ENCODE peak calls at places on chromosomes 16 and 17, in four cellular contexts. One of them, this sample, is unnamed.

GRCh38 chr17:75069783-75070182 is 18.0 kb upstream of the SLC16A5 start:
- DNase-seq in fibroblast of lung: no peak
- DNase-seq in K562: no peak
- DNase-seq in osteoblast: peak
- DNase-seq in this sample: no peak

GRCh38 chr17:57534863-57535651 is 210.0 kb downstream of the CCDC182 start:
- DNase-seq in osteoblast: peak
- DNase-seq in K562: peak
- DNase-seq in fibroblast of lung: no peak
- DNase-seq in this sample: no peak

GRCh38 chr17:17890773-17891759 is 54.3 kb upstream of the SREBF1 start:
- DNase-seq in osteoblast: peak
- DNase-seq in fibroblast of lung: peak
- DNase-seq in K562: peak
- DNase-seq in this sample: peak

GRCh38 chr16:27286446-27286845 is 17.9 kb upstream of the NSMCE1 start:
- DNase-seq in K562: no peak
- DNase-seq in fibroblast of lung: peak
- DNase-seq in osteoblast: peak
- DNase-seq in this sample: no peak

GRCh38 chr17:16880121-16880842 is 91.6 kb downstream of the TNFRSF13B start:
- DNase-seq in osteoblast: no peak
- DNase-seq in K562: no peak
- DNase-seq in fibroblast of lung: no peak
- DNase-seq in this sample: peak

GRCh38 chr16:25107466-25107792 is 4.1 kb upstream of the LCMT1 start:
- DNase-seq in K562: no peak
- DNase-seq in fibroblast of lung: no peak
- DNase-seq in osteoblast: no peak
- DNase-seq in this sample: no peak

GRCh38 chr17:78774956-78775571 is 7.0 kb downstream of the CYTH1 start:
- DNase-seq in osteoblast: no peak
- DNase-seq in K562: no peak
- DNase-seq in fibroblast of lung: no peak
- DNase-seq in this sample: no peak

GRCh38 chr17:13016881-13017622 is 775 bp downstream of the ELAC2 start:
- DNase-seq in K562: no peak
- DNase-seq in osteoblast: peak
- DNase-seq in fibroblast of lung: peak
- DNase-seq in this sample: peak

GRCh38 chr16:71826533-71827017 is 17.9 kb upstream of the AP1G1 start:
- DNase-seq in K562: peak
- DNase-seq in fibroblast of lung: no peak
- DNase-seq in osteoblast: no peak
- DNase-seq in this sample: no peak

GRCh38 chr17:43713494-43714162 is 45.0 kb downstream of the SOST start:
- DNase-seq in osteoblast: peak
- DNase-seq in fibroblast of lung: peak
- DNase-seq in K562: no peak
- DNase-seq in this sample: peak

GRCh38 chr16:68289202-68289601 is 21.5 kb downstream of the SLC7A6OS start:
- DNase-seq in K562: no peak
- DNase-seq in osteoblast: no peak
- DNase-seq in fibroblast of lung: no peak
- DNase-seq in this sample: no peak
- H3K4me2 ChIP-seq in K562: no peak
- H3K4me2 ChIP-seq in osteoblast: no peak
- H3K4me2 ChIP-seq in fibroblast of lung: no peak
- H3K4me2 ChIP-seq in this sample: no peak

GRCh38 chr17:1779571-1780074 is 17.8 kb downstream of the SERPINF1 start:
- DNase-seq in osteoblast: peak
- DNase-seq in K562: no peak
- DNase-seq in fibroblast of lung: peak
- DNase-seq in this sample: no peak
- H3K4me2 ChIP-seq in osteoblast: peak
- H3K4me2 ChIP-seq in K562: no peak
- H3K4me2 ChIP-seq in fibroblast of lung: peak
- H3K4me2 ChIP-seq in this sample: no peak

GRCh38 chr16:12760819-12761611 is 42.7 kb downstream of the CPPED1 start:
- DNase-seq in fibroblast of lung: no peak
- DNase-seq in K562: no peak
- DNase-seq in osteoblast: no peak
- DNase-seq in this sample: no peak
- H3K4me2 ChIP-seq in fibroblast of lung: no peak
- H3K4me2 ChIP-seq in K562: no peak
- H3K4me2 ChIP-seq in osteoblast: no peak
- H3K4me2 ChIP-seq in this sample: no peak

DNA sequence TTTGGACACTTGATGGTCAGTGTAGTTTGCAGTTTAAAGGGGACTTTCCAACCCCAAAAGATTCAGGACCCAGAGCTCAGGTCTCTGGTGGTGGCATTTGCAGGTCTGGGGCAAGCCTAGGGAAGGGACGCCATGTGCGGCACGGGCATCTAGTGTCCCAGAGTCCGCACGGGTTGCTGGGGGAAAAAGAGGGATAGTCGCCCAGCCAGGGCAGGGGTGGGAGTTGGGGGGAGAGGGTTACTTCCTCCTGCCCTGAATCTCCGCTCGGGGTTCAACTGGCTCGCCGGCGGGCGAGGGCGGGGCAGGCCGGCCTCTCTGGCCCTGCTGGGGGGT is 239 bp upstream of the CA7 start:
- DNase-seq in K562: no peak
- DNase-seq in osteoblast: peak
- DNase-seq in fibroblast of lung: no peak
- DNase-seq in this sample: peak
- H3K4me2 ChIP-seq in K562: no peak
- H3K4me2 ChIP-seq in osteoblast: peak
- H3K4me2 ChIP-seq in fibroblast of lung: no peak
- H3K4me2 ChIP-seq in this sample: peak

GRCh38 chr17:41882756-41883155 is 17.5 kb upstream of the KLHL11 start:
- DNase-seq in osteoblast: no peak
- DNase-seq in fibroblast of lung: no peak
- DNase-seq in K562: no peak
- DNase-seq in this sample: no peak
- H3K4me2 ChIP-seq in osteoblast: no peak
- H3K4me2 ChIP-seq in fibroblast of lung: no peak
- H3K4me2 ChIP-seq in K562: no peak
- H3K4me2 ChIP-seq in this sample: no peak

GRCh38 chr17:50265690-50266306 is 8.5 kb upstream of the TMEM92 start:
- DNase-seq in fibroblast of lung: no peak
- DNase-seq in osteoblast: peak
- DNase-seq in K562: peak
- DNase-seq in this sample: peak

GRCh38 chr17:50265212-50265611 is 9.1 kb upstream of the TMEM92 start:
- DNase-seq in osteoblast: peak
- DNase-seq in K562: no peak
- DNase-seq in fibroblast of lung: no peak
- DNase-seq in this sample: no peak

GRCh38 chr17:50266384-50267073 is 7.7 kb upstream of the TMEM92 start:
- DNase-seq in K562: peak
- DNase-seq in fibroblast of lung: peak
- DNase-seq in osteoblast: peak
- DNase-seq in this sample: peak

GRCh38 chr17:50263293-50264262 is 10.7 kb upstream of the TMEM92 start:
- DNase-seq in fibroblast of lung: no peak
- DNase-seq in K562: peak
- DNase-seq in osteoblast: peak
- DNase-seq in this sample: peak

DNA sequence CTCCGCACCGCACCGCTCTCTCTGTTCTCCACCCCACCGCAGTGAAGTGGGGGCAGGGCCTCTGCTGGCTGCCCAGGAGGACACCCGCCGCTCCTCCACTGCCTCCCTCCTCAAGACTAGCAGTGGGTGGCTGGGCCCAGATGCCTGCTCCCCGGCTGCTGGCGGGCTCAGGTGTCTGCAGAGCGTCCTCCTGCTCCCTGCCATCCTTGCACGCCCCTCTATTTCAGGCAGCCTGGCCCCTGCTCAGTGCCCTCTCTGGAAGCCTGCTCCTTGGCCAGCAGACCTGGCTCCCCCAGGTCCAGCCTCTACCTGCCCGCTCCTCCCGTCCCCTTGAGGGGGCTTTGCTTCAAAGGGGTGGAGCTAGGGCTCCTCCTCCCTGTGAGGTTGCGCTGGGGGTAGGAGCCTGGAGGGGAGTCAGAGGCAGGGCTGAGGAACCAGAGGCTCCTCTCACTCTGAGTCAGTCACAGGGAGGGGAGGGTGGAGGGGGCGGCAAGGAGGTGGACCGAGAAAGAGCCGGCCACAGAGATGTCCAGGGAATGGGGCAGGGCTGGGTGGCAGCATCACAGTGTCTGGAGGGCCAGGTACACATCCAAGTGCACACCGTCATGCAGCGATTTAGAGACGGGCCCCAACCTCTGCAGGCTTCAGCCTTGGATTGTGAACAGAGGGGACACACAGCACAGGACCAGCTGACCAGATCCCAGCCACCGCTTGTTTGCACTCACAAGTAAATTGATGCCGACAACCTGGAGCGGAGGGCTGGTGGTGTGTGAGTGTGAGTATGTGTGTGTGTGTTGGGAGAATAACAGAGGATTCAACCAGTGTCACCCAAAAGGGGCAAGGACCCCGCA is 9.8 kb upstream of the TMEM92 start:
- DNase-seq in osteoblast: peak
- DNase-seq in fibroblast of lung: peak
- DNase-seq in K562: peak
- DNase-seq in this sample: peak
- H3K4me2 ChIP-seq in osteoblast: peak
- H3K4me2 ChIP-seq in fibroblast of lung: peak
- H3K4me2 ChIP-seq in K562: no peak
- H3K4me2 ChIP-seq in this sample: peak

GRCh38 chr16:3098459-3099394 is at the start of gene ZSCAN10:
- DNase-seq in osteoblast: no peak
- DNase-seq in fibroblast of lung: no peak
- DNase-seq in K562: no peak
- DNase-seq in this sample: peak

GRCh38 chr16:3099732-3100499 is 822 bp upstream of the ZSCAN10 start:
- DNase-seq in K562: peak
- DNase-seq in fibroblast of lung: peak
- DNase-seq in osteoblast: peak
- DNase-seq in this sample: peak

GRCh38 chr16:3101018-3101840 is 2.1 kb upstream of the ZSCAN10 start:
- DNase-seq in K562: peak
- DNase-seq in osteoblast: peak
- DNase-seq in fibroblast of lung: no peak
- DNase-seq in this sample: peak

GRCh38 chr16:3097266-3097665 is 1.8 kb downstream of the ZSCAN10 start:
- DNase-seq in osteoblast: no peak
- DNase-seq in fibroblast of lung: no peak
- DNase-seq in K562: no peak
- DNase-seq in this sample: no peak

GRCh38 chr16:3099395-3099731 is 269 bp upstream of the ZSCAN10 start:
- DNase-seq in fibroblast of lung: no peak
- DNase-seq in K562: no peak
- DNase-seq in osteoblast: no peak
- DNase-seq in this sample: no peak
- H3K4me2 ChIP-seq in fibroblast of lung: no peak
- H3K4me2 ChIP-seq in K562: peak
- H3K4me2 ChIP-seq in osteoblast: peak
- H3K4me2 ChIP-seq in this sample: peak

GRCh38 chr16:88977845-88978607 is 1.0 kb upstream of the CBFA2T3 start:
- DNase-seq in K562: no peak
- DNase-seq in fibroblast of lung: no peak
- DNase-seq in osteoblast: no peak
- DNase-seq in this sample: no peak

GRCh38 chr16:88974641-88975215 is 2.3 kb downstream of the CBFA2T3 start:
- DNase-seq in fibroblast of lung: no peak
- DNase-seq in K562: no peak
- DNase-seq in osteoblast: no peak
- DNase-seq in this sample: no peak

GRCh38 chr16:88975511-88976061 is 1.4 kb downstream of the CBFA2T3 start:
- DNase-seq in K562: no peak
- DNase-seq in fibroblast of lung: no peak
- DNase-seq in osteoblast: no peak
- DNase-seq in this sample: no peak

GRCh38 chr16:88977028-88977844 is at the start of gene CBFA2T3:
- DNase-seq in osteoblast: no peak
- DNase-seq in K562: peak
- DNase-seq in fibroblast of lung: no peak
- DNase-seq in this sample: no peak

GRCh38 chr16:88976359-88977027 is 514 bp downstream of the CBFA2T3 start:
- DNase-seq in K562: no peak
- DNase-seq in osteoblast: no peak
- DNase-seq in fibroblast of lung: no peak
- DNase-seq in this sample: no peak
- H3K4me2 ChIP-seq in K562: peak
- H3K4me2 ChIP-seq in osteoblast: no peak
- H3K4me2 ChIP-seq in fibroblast of lung: no peak
- H3K4me2 ChIP-seq in this sample: no peak

GRCh38 chr17:29100296-29100695 is 57.4 kb downstream of the PIPOX start:
- DNase-seq in osteoblast: no peak
- DNase-seq in fibroblast of lung: no peak
- DNase-seq in K562: no peak
- DNase-seq in this sample: no peak

GRCh38 chr17:29103341-29103740 is 60.4 kb downstream of the PIPOX start:
- DNase-seq in K562: no peak
- DNase-seq in fibroblast of lung: no peak
- DNase-seq in osteoblast: no peak
- DNase-seq in this sample: no peak

GRCh38 chr17:29099527-29099926 is 56.6 kb downstream of the PIPOX start:
- DNase-seq in K562: no peak
- DNase-seq in fibroblast of lung: no peak
- DNase-seq in osteoblast: no peak
- DNase-seq in this sample: no peak

GRCh38 chr17:29102741-29103181 is 59.8 kb downstream of the PIPOX start:
- DNase-seq in K562: no peak
- DNase-seq in fibroblast of lung: peak
- DNase-seq in osteoblast: no peak
- DNase-seq in this sample: no peak

GRCh38 chr17:29102046-29102445 is 59.1 kb downstream of the PIPOX start:
- DNase-seq in K562: no peak
- DNase-seq in osteoblast: no peak
- DNase-seq in fibroblast of lung: no peak
- DNase-seq in this sample: no peak
- H3K4me2 ChIP-seq in K562: no peak
- H3K4me2 ChIP-seq in osteoblast: no peak
- H3K4me2 ChIP-seq in fibroblast of lung: no peak
- H3K4me2 ChIP-seq in this sample: no peak

GRCh38 chr16:84279871-84280270 is 14.8 kb upstream of the WFDC1 start:
- DNase-seq in osteoblast: no peak
- DNase-seq in fibroblast of lung: no peak
- DNase-seq in K562: no peak
- DNase-seq in this sample: no peak

GRCh38 chr16:84281077-84281476 is 13.6 kb upstream of the WFDC1 start:
- DNase-seq in K562: peak
- DNase-seq in osteoblast: no peak
- DNase-seq in fibroblast of lung: peak
- DNase-seq in this sample: peak

GRCh38 chr16:84278333-84278732 is 16.3 kb upstream of the WFDC1 start:
- DNase-seq in K562: no peak
- DNase-seq in osteoblast: no peak
- DNase-seq in fibroblast of lung: no peak
- DNase-seq in this sample: no peak

GRCh38 chr16:84277244-84277823 is 17.3 kb upstream of the WFDC1 start:
- DNase-seq in osteoblast: peak
- DNase-seq in fibroblast of lung: peak
- DNase-seq in K562: peak
- DNase-seq in this sample: peak

GRCh38 chr16:84278968-84279367 is 15.7 kb upstream of the WFDC1 start:
- DNase-seq in osteoblast: no peak
- DNase-seq in K562: no peak
- DNase-seq in fibroblast of lung: no peak
- DNase-seq in this sample: peak
- H3K4me2 ChIP-seq in osteoblast: no peak
- H3K4me2 ChIP-seq in K562: no peak
- H3K4me2 ChIP-seq in fibroblast of lung: no peak
- H3K4me2 ChIP-seq in this sample: no peak